ENCODE peak calls at places on chromosomes 16 and 17, in seven cellular contexts. X is fibroblast of lung; B is neural progenitor cell; L is naive thymus-derived CD4-positive, alpha-beta T cell; T is cardiac muscle cell; C is psoas muscle; P is left ventricle myocardium inferior. H is an unnamed sample.

GRCh38 chr17:35726609-35727460 is 4.6 kb upstream of the RASL10B start:
- DNase-seq in X (peak; percentile 93), B (no peak), L (no peak), T (peak; percentile 95), C (peak; percentile 85), P (peak; percentile 54), H (no peak)

GRCh38 chr17:1712271-1712670 is 2.1 kb upstream of the TLCD2 start:
- DNase-seq in X (no peak), B (no peak), L (no peak), T (no peak), C (peak; percentile 39), P (no peak), H (no peak)

GRCh38 chr17:7750321-7750821 is 32.8 kb downstream of the DNAH2 start:
- DNase-seq in X (peak; percentile 85), B (no peak), L (no peak), T (peak; percentile 85), C (no peak), P (no peak), H (no peak)

GRCh38 chr17:74164446-74165045 is 38.9 kb upstream of the RPL38 start:
- DNase-seq in X (no peak), B (no peak), L (no peak), T (no peak), C (no peak), P (no peak), H (no peak)

GRCh38 chr16:23852794-23853562 is 17.2 kb downstream of the PRKCB start:
- DNase-seq in X (no peak), B (no peak), L (no peak), T (no peak), C (no peak), P (no peak), H (no peak)

GRCh38 chr16:87431926-87432325 is 39.8 kb downstream of the MAP1LC3B start:
- DNase-seq in X (peak; percentile 84), B (no peak), L (no peak), T (peak; percentile 57), C (no peak), P (no peak), H (no peak)

GRCh38 chr16:47734987-47735594 is 274.0 kb downstream of the PHKB start:
- DNase-seq in X (no peak), B (no peak), L (no peak), T (no peak), C (no peak), P (no peak), H (no peak)

GRCh38 chr16:74448990-74449389 is 27.7 kb upstream of the CLEC18B start:
- DNase-seq in X (peak; percentile 98), B (no peak), L (no peak), T (peak; percentile 97), C (peak; percentile 65), P (peak; percentile 63), H (peak; percentile 75)

GRCh38 chr16:67150833-67151396 is at the start of gene B3GNT9:
- DNase-seq in X (peak; percentile 81), B (peak; percentile 86), L (no peak), T (peak; percentile 87), C (peak; percentile 78), P (peak; percentile 82), H (peak; percentile 83)

GRCh38 chr16:11667824-11668589 is at the start of gene SNN:
- DNase-seq in X (peak; percentile 78), B (peak; percentile 96), L (peak; percentile 91), T (peak; percentile 91), C (peak; percentile 94), P (peak; percentile 91), H (peak; percentile 89)

GRCh38 chr17:34673516-34673915 is 94.1 kb downstream of the TMEM132E start:
- DNase-seq in X (no peak), B (no peak), L (no peak), T (no peak), C (no peak), P (no peak), H (no peak)

GRCh38 chr16:81774348-81774747 is 4.7 kb upstream of the PLCG2 start:
- DNase-seq in X (no peak), B (no peak), L (no peak), T (no peak), C (peak; percentile 62), P (no peak), H (no peak)

GRCh38 chr16:55155815-55156214 is 168.2 kb upstream of the IRX6 start:
- DNase-seq in X (no peak), B (no peak), L (no peak), T (no peak), C (no peak), P (no peak), H (no peak)

GRCh38 chr17:40535438-40535837 is 29.8 kb downstream of the CCR7 start:
- DNase-seq in X (no peak), B (no peak), L (no peak), T (no peak), C (no peak), P (no peak), H (no peak)

GRCh38 chr17:27861979-27862378 is 31.2 kb downstream of the LYRM9 start:
- DNase-seq in X (no peak), B (no peak), L (no peak), T (no peak), C (no peak), P (no peak), H (no peak)

GRCh38 chr16:27918755-27919154 is 144.8 kb downstream of the GSG1L start:
- DNase-seq in X (no peak), B (no peak), L (no peak), T (no peak), C (no peak), P (no peak), H (peak; percentile 30)

GRCh38 chr17:15409721-15410247 is 57.6 kb downstream of the CDRT4 start:
- DNase-seq in X (peak; percentile 97), B (no peak), L (no peak), T (peak; percentile 95), C (no peak), P (peak; percentile 48), H (peak; percentile 60)

GRCh38 chr17:35892091-35892637 is 12.0 kb upstream of the CCL5 start:
- DNase-seq in X (no peak), B (no peak), L (peak; percentile 61), T (peak; percentile 81), C (no peak), P (no peak), H (no peak)

GRCh38 chr17:3685174-3685812 is 10.7 kb downstream of the P2RX5 start:
- DNase-seq in X (no peak), B (no peak), L (no peak), T (no peak), C (no peak), P (no peak), H (no peak)

GRCh38 chr17:67528751-67529436 is 151.8 kb downstream of the PITPNC1 start:
- DNase-seq in X (peak; percentile 82), B (peak; percentile 84), L (no peak), T (peak; percentile 73), C (peak; percentile 83), P (peak; percentile 72), H (peak; percentile 86)

GRCh38 chr16:49510676-49511305 is 137.2 kb downstream of the C16orf78 start:
- DNase-seq in X (no peak), B (no peak), L (no peak), T (no peak), C (peak; percentile 92), P (no peak), H (no peak)

GRCh38 chr17:81294512-81295030 is 536 bp downstream of the SLC38A10 start:
- DNase-seq in X (no peak), B (peak; percentile 45), L (peak; percentile 38), T (peak; percentile 24), C (no peak), P (peak; percentile 49), H (peak; percentile 55)

GRCh38 chr17:73566905-73567782 is 77.1 kb downstream of the SDK2 start:
- DNase-seq in X (no peak), B (peak; percentile 57), L (no peak), T (no peak), C (no peak), P (no peak), H (no peak)

GRCh38 chr16:2161911-2162310 is 6.3 kb downstream of the TRAF7 start:
- DNase-seq in X (no peak), B (no peak), L (no peak), T (no peak), C (no peak), P (no peak), H (no peak)
- H3K36me3 ChIP-seq in X (peaks cover 9% of the 10 kb centered on the region), B (no peaks in the 10 kb centered on the region), L (peaks cover 14% of the 10 kb centered on the region), T (no peaks in the 10 kb centered on the region), C (peaks cover 12% of the 10 kb centered on the region), P (peaks cover 13% of the 10 kb centered on the region), H (no peaks in the 10 kb centered on the region)

DNA sequence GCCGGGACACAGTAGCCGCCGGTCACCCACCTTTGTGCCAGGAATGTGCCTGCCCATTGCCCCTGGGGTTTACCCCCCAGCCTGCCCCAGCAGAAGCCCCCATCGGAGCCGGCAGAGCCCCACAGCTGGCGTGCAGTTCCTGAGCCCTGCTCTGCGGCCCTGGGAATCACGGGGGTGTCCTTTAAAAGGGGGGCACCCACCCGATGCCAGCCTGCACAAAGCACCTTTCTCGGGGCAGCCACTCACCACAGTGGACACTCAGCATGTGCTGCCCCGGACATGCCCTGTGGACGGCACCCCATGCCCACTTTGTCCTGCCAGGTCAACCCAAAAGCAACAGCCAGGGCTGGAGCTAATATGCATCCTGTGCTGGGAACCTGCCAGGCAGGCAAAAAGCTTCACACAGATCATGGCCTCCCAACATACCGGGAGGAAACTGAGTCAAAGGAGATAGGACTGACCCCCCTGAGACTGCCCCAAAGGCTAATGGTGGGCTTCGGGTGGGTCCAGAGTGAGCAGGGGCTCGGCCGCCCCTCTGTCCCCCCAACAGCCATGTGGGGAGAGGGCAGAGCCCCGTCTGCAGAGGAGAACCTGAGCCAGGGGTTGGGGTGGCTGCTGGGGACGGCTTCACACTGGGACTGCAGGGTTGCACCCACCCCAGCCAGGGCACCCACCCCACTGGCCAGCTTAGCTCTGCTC is 45.8 kb upstream of the ZC3H18 start:
- DNase-seq in X (no peak), B (no peak), L (no peak), T (no peak), C (no peak), P (no peak), H (no peak)
- H3K4me1 ChIP-seq in X (no peaks in the 10 kb centered on the region), B (peaks cover 3% of the 10 kb centered on the region), L (no peaks in the 10 kb centered on the region), T (peaks cover under 1% of the 10 kb centered on the region), C (peaks cover 46% of the 10 kb centered on the region), P (peaks cover 32% of the 10 kb centered on the region), H (peaks cover 47% of the 10 kb centered on the region)

DNA sequence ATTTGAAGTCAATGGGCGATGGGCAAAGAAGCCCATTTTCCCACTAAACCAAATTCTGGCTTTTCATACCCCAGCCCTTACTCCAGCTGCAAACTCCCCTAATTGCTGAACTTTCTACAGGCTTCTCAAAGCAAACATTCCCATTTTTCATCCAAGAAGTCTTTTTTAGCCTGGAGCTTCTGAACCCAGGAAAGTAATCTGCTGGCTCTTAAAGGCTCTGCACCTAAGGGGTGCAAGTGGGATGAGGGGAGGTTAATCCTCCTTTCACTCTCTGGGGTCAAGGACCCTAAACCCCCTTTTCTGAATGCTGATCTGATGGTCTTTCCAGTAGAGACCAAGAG is 2.4 kb downstream of the HOXB7 start:
- DNase-seq in X (no peak), B (no peak), L (no peak), T (no peak), C (no peak), P (no peak), H (no peak)
- H3K27me3 ChIP-seq in X (no peaks in the 10 kb centered on the region), B (peaks cover 100% of the 10 kb centered on the region), L (no peaks in the 10 kb centered on the region), T (peaks cover 100% of the 10 kb centered on the region), C (peaks cover 100% of the 10 kb centered on the region), P (peaks cover 100% of the 10 kb centered on the region), H (no peaks in the 10 kb centered on the region)

DNA sequence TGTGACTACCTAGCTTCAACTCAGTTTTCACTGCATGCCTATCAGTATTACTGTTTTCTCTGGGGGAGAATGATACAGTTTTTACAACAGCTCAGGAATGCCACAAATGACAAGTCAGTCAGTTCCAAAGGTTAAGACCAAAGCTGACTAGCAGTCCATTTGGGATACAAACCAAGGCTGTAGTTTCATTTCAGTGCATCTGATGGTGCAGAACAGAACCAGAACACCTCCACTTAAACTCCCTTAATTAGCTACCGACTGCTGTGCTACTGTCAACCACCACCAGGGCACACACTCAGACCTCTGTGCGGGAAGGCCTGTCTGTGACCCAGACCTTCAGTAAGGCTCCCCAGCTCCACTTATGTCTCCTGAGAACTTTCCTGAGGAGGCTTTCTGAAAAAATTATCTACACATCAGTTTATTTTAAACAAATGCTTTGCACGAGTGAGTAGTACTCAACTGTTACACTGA is 20.4 kb downstream of the NFE2L1 start:
- DNase-seq in X (no peak), B (no peak), L (no peak), T (no peak), C (no peak), P (no peak), H (no peak)
- H3K36me3 ChIP-seq in X (peaks cover 5% of the 10 kb centered on the region), B (peaks cover 3% of the 10 kb centered on the region), L (peaks cover 45% of the 10 kb centered on the region), T (peaks cover 43% of the 10 kb centered on the region), C (peaks cover 22% of the 10 kb centered on the region), P (peaks cover 74% of the 10 kb centered on the region), H (no peaks in the 10 kb centered on the region)